ENCODE peak calls at places on chromosomes 3 and 15, in eight cellular contexts. M is hepatocyte, K is PC-3, U is neural progenitor cell, S is MM.1S, L is OCI-LY7, T is HCT116, Y is SK-N-SH. N is an unnamed sample.

GRCh38 chr3:105812194-105812586 is 56.6 kb downstream of the CBLB start:
- DNase-seq in Y (no peak), L (no peak), M (no peak), S (no peak), T (no peak), K (peak), U (no peak), N (peak)

GRCh38 chr15:52622791-52623190 is 54.0 kb upstream of the ARPP19 start:
- DNase-seq in U (no peak), S (no peak), L (no peak), K (no peak), M (no peak), Y (no peak), T (no peak), N (no peak)

GRCh38 chr3:37347941-37348340 is 173.6 kb upstream of the LRRFIP2 start:
- DNase-seq in M (no peak), U (no peak), L (no peak), K (peak), T (no peak), Y (no peak), S (no peak), N (peak)

GRCh38 chr15:98647026-98647773 is 1.1 kb upstream of the IGF1R start:
- DNase-seq in L (peak), S (peak), Y (peak), K (peak), U (peak), T (peak), M (peak), N (peak)

GRCh38 chr15:31296304-31297220 is 30.1 kb upstream of the KLF13 start:
- DNase-seq in T (no peak), M (peak), Y (peak), S (no peak), K (peak), U (peak), L (no peak), N (no peak)

GRCh38 chr3:153757839-153758238 is 363.4 kb upstream of the ARHGEF26 start:
- DNase-seq in U (no peak), K (no peak), S (no peak), Y (no peak), L (no peak), M (no peak), T (no peak), N (peak)

GRCh38 chr3:124298951-124299350 is 307.0 kb upstream of the ROPN1 start:
- DNase-seq in S (no peak), U (no peak), K (peak), T (no peak), M (no peak), L (peak), Y (no peak), N (no peak)

GRCh38 chr3:8460815-8461482 is 40.7 kb upstream of the LMCD1 start:
- DNase-seq in L (no peak), T (no peak), U (no peak), K (no peak), M (no peak), S (no peak), Y (no peak), N (peak)

GRCh38 chr3:60998855-60999254 is 252.4 kb downstream of the FHIT start:
- DNase-seq in M (no peak), K (peak), S (no peak), T (no peak), L (no peak), U (no peak), Y (no peak), N (no peak)

GRCh38 chr3:133211449-133211848 is 173.3 kb downstream of the TMEM108 start:
- DNase-seq in S (peak), Y (no peak), K (no peak), T (no peak), L (peak), M (no peak), U (peak), N (no peak)
- H2AFZ ChIP-seq in S (no peak), Y (no peak), K (no peak), T (no peak), L (peak), M (no peak), U (no peak), N (no peak)

DNA sequence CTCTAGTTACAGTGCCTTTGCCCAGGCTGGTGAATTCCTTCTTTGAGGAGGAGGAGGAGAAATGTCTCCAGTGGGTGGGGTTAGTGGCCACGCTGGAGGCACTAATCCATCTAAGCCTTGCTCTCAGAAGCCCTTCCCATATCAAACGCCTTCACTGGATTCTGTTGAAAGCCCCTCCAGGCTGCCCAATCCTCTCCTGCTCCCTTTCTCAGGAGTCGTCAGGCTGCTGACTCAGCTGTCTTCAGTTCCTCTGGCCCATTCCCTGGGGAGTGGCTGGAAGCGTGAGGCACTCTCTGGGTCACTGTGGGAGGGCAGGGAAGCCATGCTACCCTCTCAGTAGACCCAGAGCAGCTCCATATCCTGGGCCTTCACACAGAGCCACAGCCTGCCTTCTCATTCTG is 2.7 kb downstream of the AP2M1 start:
- DNase-seq in S (no peak), U (peak), L (no peak), T (no peak), Y (no peak), M (peak), K (no peak), N (peak)
- TF ChIP-seq EZH2phosphoT487 in S (no peak), U (no peak), L (no peak), T (no peak), Y (no peak), M (no peak), K (no peak), N (no peak)

GRCh38 chr15:96331942-96332853 is 1.7 kb downstream of the NR2F2 start:
- DNase-seq in Y (no peak), K (peak), S (no peak), U (peak), M (peak), L (no peak), T (no peak), N (peak)

GRCh38 chr15:96330450-96331140 is at the start of gene NR2F2:
- DNase-seq in Y (peak), M (peak), S (peak), L (no peak), T (peak), K (peak), U (peak), N (peak)

GRCh38 chr15:96332854-96333193 is 2.3 kb downstream of the NR2F2 start:
- DNase-seq in Y (no peak), S (no peak), K (peak), T (no peak), U (no peak), M (no peak), L (no peak), N (peak)

GRCh38 chr15:96330064-96330449 is 443 bp upstream of the NR2F2 start:
- DNase-seq in T (peak), K (peak), Y (no peak), L (no peak), S (peak), M (no peak), U (no peak), N (peak)

DNA sequence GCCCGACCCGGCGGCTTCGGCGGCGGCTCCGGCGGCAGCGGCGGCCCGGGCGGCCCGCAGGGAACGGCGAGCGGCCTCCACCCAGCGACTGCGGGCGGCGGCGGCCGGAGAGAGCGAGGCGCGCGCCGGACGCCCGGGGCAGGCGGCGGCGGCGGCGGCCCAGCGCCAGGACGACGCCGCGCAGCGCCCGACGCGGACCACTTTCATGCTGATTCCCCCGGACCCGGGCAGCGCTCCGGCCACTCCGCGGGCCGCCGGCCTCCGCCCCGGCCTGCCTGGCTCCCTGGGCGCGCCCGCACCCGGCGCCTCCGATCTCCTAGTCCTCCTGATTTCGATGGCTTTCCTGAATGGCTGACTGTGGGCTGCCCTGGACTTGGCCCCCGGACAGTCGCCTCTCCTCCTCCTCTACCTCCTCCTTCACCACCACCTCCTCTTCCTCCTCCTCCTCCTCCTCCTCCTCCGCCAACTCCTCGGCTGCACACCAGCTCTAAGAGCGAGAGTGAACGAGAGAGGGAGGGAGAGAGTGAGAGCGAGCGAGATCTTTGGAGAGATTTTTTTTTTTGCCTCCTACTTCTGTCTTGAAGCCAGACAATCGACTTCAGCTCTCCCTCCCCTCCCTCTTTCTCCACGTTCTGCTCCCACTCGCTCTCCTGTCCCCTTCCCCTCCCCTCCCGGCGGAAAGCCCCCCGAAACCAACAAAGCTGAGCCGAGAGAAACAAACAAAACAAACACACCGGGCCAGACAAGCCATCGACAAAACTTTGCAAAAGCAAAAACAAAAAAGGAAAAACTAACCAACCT is 841 bp downstream of the NR2F2 start:
- DNase-seq in T (no peak), K (peak), S (no peak), M (peak), U (peak), L (no peak), Y (peak), N (peak)
- H3K27ac ChIP-seq in T (peak), K (peak), S (peak), M (peak), U (peak), L (no peak), Y (no peak), N (peak)

GRCh38 chr3:102356506-102356905 is 78.3 kb upstream of the ZPLD1 start:
- DNase-seq in K (no peak), T (no peak), U (no peak), Y (no peak), M (no peak), S (no peak), L (no peak), N (no peak)
- H2AFZ ChIP-seq in K (no peak), T (no peak), U (no peak), Y (no peak), M (no peak), S (no peak), L (no peak), N (no peak)

GRCh38 chr3:147574622-147575021 is 165.5 kb downstream of the ZIC1 start:
- DNase-seq in M (no peak), T (no peak), U (no peak), K (no peak), S (no peak), L (no peak), Y (no peak), N (no peak)
- TF ChIP-seq EZH2phosphoT487 in M (no peak), T (no peak), U (no peak), K (no peak), S (no peak), L (no peak), Y (no peak), N (no peak)